ENCODE peak calls at places on chromosomes 2 and 18, in nine cellular contexts. F is HCT116; P is frontal cortex; L is choroid plexus epithelial cell; G is mesenchymal stem cell; C is endothelial cell; H is stimulated activated CD4-positive, alpha-beta T cell treated with anti-CD3 and anti-CD28 coated beads, Interleukin-2, amount 100 ng/mL, for 48 hours; V is stimulated activated effector memory CD8-positive, alpha-beta T cell treated with anti-CD3 and anti-CD28 coated beads, Interleukin-12 subunit alpha, Interleukin-12 subunit beta, amount 100 ng/mL, for 72 hours; X is GM12865. A is an unnamed sample.

GRCh38 chr18:78794031-78794430 is 185.6 kb upstream of the SALL3 start:
- DNase-seq in F (no peak), P (no peak), L (no peak), G (no peak), C (no peak), H (no peak), V (no peak), X (no peak), A (no peak)

GRCh38 chr18:27447530-27447929 is 262.4 kb upstream of the CHST9 start:
- DNase-seq in F (no peak), P (no peak), L (no peak), G (no peak), C (no peak), H (no peak), V (no peak), X (no peak), A (no peak)

GRCh38 chr2:43022896-43023295 is 203.5 kb downstream of the ZFP36L2 start:
- DNase-seq in F (no peak), P (no peak), L (no peak), G (no peak), C (no peak), H (no peak), V (no peak), X (no peak), A (no peak)

GRCh38 chr2:207394203-207394741 is 135.5 kb upstream of the CREB1 start:
- DNase-seq in F (no peak), P (no peak), L (peak), G (peak), C (no peak), H (no peak), V (no peak), X (no peak), A (no peak)

GRCh38 chr2:144288428-144288827 is 231.5 kb downstream of the ZEB2 start:
- DNase-seq in F (no peak), P (no peak), L (peak), G (peak), C (no peak), H (no peak), V (no peak), X (no peak), A (no peak)

GRCh38 chr2:65275141-65275540 is 47.5 kb downstream of the ACTR2 start:
- DNase-seq in F (no peak), P (no peak), L (no peak), G (peak), C (no peak), H (no peak), V (no peak), X (no peak), A (no peak)

GRCh38 chr18:26335139-26335933 is 109.1 kb downstream of the TAF4B start:
- DNase-seq in F (no peak), P (no peak), L (peak), G (peak), C (no peak), H (no peak), V (no peak), X (no peak), A (no peak)

GRCh38 chr18:50473896-50474295 is 86.0 kb upstream of the MAPK4 start:
- DNase-seq in F (no peak), P (no peak), L (no peak), G (no peak), C (no peak), H (no peak), V (no peak), X (no peak), A (peak)

GRCh38 chr2:241499146-241499965 is 9.0 kb downstream of the STK25 start:
- DNase-seq in F (no peak), P (no peak), L (peak), G (no peak), C (no peak), H (no peak), V (no peak), X (no peak), A (no peak)

GRCh38 chr18:48166971-48167370 is 236.5 kb upstream of the SMAD2 start:
- DNase-seq in F (no peak), P (no peak), L (no peak), G (no peak), C (no peak), H (no peak), V (no peak), X (no peak), A (no peak)

GRCh38 chr2:62478093-62478580 is 27.9 kb downstream of the TMEM17 start:
- DNase-seq in F (no peak), P (no peak), L (peak), G (peak), C (peak), H (no peak), V (no peak), X (no peak), A (peak)

GRCh38 chr2:61426267-61426897 is 44.5 kb downstream of the USP34 start:
- DNase-seq in F (peak), P (no peak), L (peak), G (peak), C (peak), H (peak), V (peak), X (peak), A (peak)

GRCh38 chr18:56168049-56168781 is 470.2 kb downstream of the TXNL1 start:
- DNase-seq in F (no peak), P (peak), L (peak), G (peak), C (no peak), H (no peak), V (no peak), X (no peak), A (no peak)

GRCh38 chr2:205902041-205902898 is 183.7 kb downstream of the INO80D start:
- DNase-seq in F (no peak), P (no peak), L (peak), G (peak), C (no peak), H (no peak), V (no peak), X (no peak), A (no peak)

GRCh38 chr2:213243189-213244044 is 40.8 kb upstream of the SPAG16 start:
- DNase-seq in F (no peak), P (no peak), L (no peak), G (no peak), C (no peak), H (no peak), V (no peak), X (peak), A (no peak)

GRCh38 chr2:1925516-1925915 is 181.2 kb upstream of the PXDN start:
- DNase-seq in F (no peak), P (no peak), L (no peak), G (no peak), C (no peak), H (no peak), V (no peak), X (no peak), A (no peak)

GRCh38 chr2:222481941-222482340 is 57.6 kb downstream of the SGPP2 start:
- DNase-seq in F (no peak), P (no peak), L (no peak), G (no peak), C (no peak), H (no peak), V (no peak), X (no peak), A (no peak)

GRCh38 chr2:27320958-27321543 is 1.8 kb downstream of the MPV17 start:
- DNase-seq in F (peak), P (no peak), L (peak), G (peak), C (no peak), H (no peak), V (no peak), X (no peak), A (peak)

GRCh38 chr18:29321561-29321960 is 1144.6 kb upstream of the CDH2 start:
- DNase-seq in F (no peak), P (no peak), L (peak), G (no peak), C (no peak), H (no peak), V (no peak), X (no peak), A (no peak)

GRCh38 chr2:29587791-29588190 is 333.6 kb downstream of the ALK start:
- DNase-seq in F (no peak), P (no peak), L (no peak), G (no peak), C (no peak), H (no peak), V (no peak), X (no peak), A (no peak)

GRCh38 chr18:48639772-48640432 is 101.1 kb downstream of the CTIF start:
- DNase-seq in F (no peak), P (no peak), L (no peak), G (no peak), C (peak), H (no peak), V (no peak), X (peak), A (no peak)

GRCh38 chr2:46145840-46146239 is 151.4 kb upstream of the EPAS1 start:
- DNase-seq in F (no peak), P (no peak), L (no peak), G (no peak), C (no peak), H (no peak), V (no peak), X (no peak), A (no peak)

GRCh38 chr2:172109670-172110421 is 7.1 kb upstream of the DLX2 start:
- DNase-seq in F (no peak), P (no peak), L (no peak), G (no peak), C (no peak), H (no peak), V (no peak), X (no peak), A (no peak)

GRCh38 chr18:80033181-80034067 is 810 bp upstream of the RBFA start:
- DNase-seq in F (no peak), P (no peak), L (peak), G (peak), C (no peak), H (peak), V (peak), X (no peak), A (no peak)

GRCh38 chr18:13232971-13233565 is 14.5 kb downstream of the LDLRAD4 start:
- DNase-seq in F (no peak), P (no peak), L (no peak), G (no peak), C (no peak), H (no peak), V (no peak), X (no peak), A (no peak)

GRCh38 chr2:55047677-55048299 is 2.5 kb downstream of the RTN4 start:
- DNase-seq in F (no peak), P (no peak), L (peak), G (peak), C (no peak), H (no peak), V (no peak), X (peak), A (peak)

GRCh38 chr2:21228041-21228895 is 104.5 kb downstream of the TDRD15 start:
- DNase-seq in F (no peak), P (no peak), L (no peak), G (no peak), C (peak), H (no peak), V (no peak), X (no peak), A (peak)

GRCh38 chr2:120546077-120546864 is 189.4 kb upstream of the GLI2 start:
- DNase-seq in F (no peak), P (no peak), L (peak), G (peak), C (no peak), H (no peak), V (no peak), X (no peak), A (no peak)

GRCh38 chr2:235555356-235555755 is 61.5 kb downstream of the AGAP1 start:
- DNase-seq in F (no peak), P (no peak), L (no peak), G (no peak), C (no peak), H (no peak), V (no peak), X (no peak), A (no peak)

GRCh38 chr2:150119860-150120259 is 367.6 kb downstream of the RND3 start:
- DNase-seq in F (no peak), P (no peak), L (no peak), G (no peak), C (no peak), H (no peak), V (no peak), X (no peak), A (no peak)

GRCh38 chr2:46114981-46115380 is 182.2 kb upstream of the EPAS1 start:
- DNase-seq in F (no peak), P (no peak), L (no peak), G (no peak), C (no peak), H (no peak), V (no peak), X (no peak), A (no peak)

GRCh38 chr18:10290244-10291240 is 163.9 kb upstream of the APCDD1 start:
- DNase-seq in F (no peak), P (no peak), L (peak), G (peak), C (no peak), H (no peak), V (no peak), X (peak), A (no peak)

A was measured in NCI-H526.